ENCODE peak calls at places on chromosomes 4 and X, in five cellular contexts. N is neural progenitor cell, W is endodermal cell, H is astrocyte, M is fibroblast of lung. S is an unnamed sample.

GRCh38 chr4:6245246-6246169 is 24.1 kb upstream of the WFS1 start:
- DNase-seq in H (no peak), W (peak; percentile 90), M (no peak), N (peak; percentile 64), S (no peak)

GRCh38 chr4:38674206-38675144 is 10.5 kb downstream of the KLF3 start:
- DNase-seq in H (no peak), M (no peak), W (peak; percentile 64), N (peak; percentile 15), S (peak; percentile 49)

GRCh38 chrX:115696039-115696438 is 135.1 kb downstream of the PLS3 start:
- DNase-seq in H (no peak), M (no peak), N (no peak), W (peak; percentile 88), S (no peak)

GRCh38 chrX:29852767-29853166 is 362.6 kb upstream of the MAGEB2 start:
- DNase-seq in N (no peak), M (peak; percentile 48), H (peak; percentile 16), W (no peak), S (no peak)

GRCh38 chr4:26032142-26032541 is 118.1 kb downstream of the SMIM20 start:
- DNase-seq in H (peak; percentile 88), M (peak; percentile 36), N (no peak), W (no peak), S (no peak)

GRCh38 chrX:40878821-40879571 is 143.7 kb upstream of the MED14 start:
- DNase-seq in N (peak; percentile 13), M (no peak), W (peak; percentile 69), H (no peak), S (no peak)

GRCh38 chr4:41657561-41657960 is 91.0 kb downstream of the PHOX2B start:
- DNase-seq in H (no peak), N (no peak), M (peak; percentile 29), W (no peak), S (no peak)

GRCh38 chr4:126661194-126661593 is 971.6 kb upstream of the INTU start:
- DNase-seq in W (no peak), N (no peak), H (peak; percentile 41), M (no peak), S (no peak)

GRCh38 chrX:1778817-1779216 is 164.0 kb downstream of the ASMT start:
- DNase-seq in N (no peak), M (no peak), H (no peak), W (no peak), S (no peak)

GRCh38 chr4:121738780-121739547 is 26.0 kb downstream of the SMIM43 start:
- DNase-seq in M (peak; percentile 92), N (no peak), H (peak; percentile 76), W (no peak), S (no peak)

GRCh38 chr4:174274436-174274835 is 9.0 kb downstream of the FBXO8 start:
- DNase-seq in W (no peak), H (no peak), M (no peak), N (no peak), S (no peak)

GRCh38 chrX:111687305-111687704 is 6.3 kb downstream of the ALG13 start:
- DNase-seq in N (no peak), M (no peak), W (no peak), H (no peak), S (no peak)

GRCh38 chr4:26141101-26141830 is 179.5 kb upstream of the RBPJ start:
- DNase-seq in W (no peak), H (no peak), N (peak; percentile 47), M (peak; percentile 55), S (no peak)

GRCh38 chrX:6732101-6732500 is 197.2 kb upstream of the VCX3A start:
- DNase-seq in H (no peak), N (no peak), W (no peak), M (no peak), S (no peak)

GRCh38 chrX:120316587-120317283 is 5.5 kb upstream of the TMEM255A start:
- DNase-seq in M (no peak), W (no peak), H (peak; percentile 27), N (no peak), S (no peak)

GRCh38 chr4:138301536-138301935 is 59.4 kb upstream of the SLC7A11 start:
- DNase-seq in W (no peak), H (no peak), N (no peak), M (no peak), S (no peak)

GRCh38 chr4:74206088-74206826 is 48.3 kb downstream of the MTHFD2L start:
- DNase-seq in M (peak; percentile 42), N (no peak), W (no peak), H (peak; percentile 96), S (no peak)

GRCh38 chrX:44223150-44223549 is 120.3 kb downstream of the EFHC2 start:
- DNase-seq in M (peak; percentile 89), H (peak; percentile 76), N (no peak), W (no peak), S (peak; percentile 73)
- H3K9ac ChIP-seq in M (no peak overlapping the region), H (no peak overlapping the region), N (no peak overlapping the region), W (no peak overlapping the region), S (no peak overlapping the region)

GRCh38 chr4:107734120-107734519 is 14.1 kb upstream of the PAPSS1 start:
- DNase-seq in M (no peak), H (no peak), W (peak; percentile 83), N (peak; percentile 74), S (no peak)
- TF ChIP-seq CTCF in M (peak; percentile 13), H (peak; percentile 17), W (peak; percentile 77), N (peak; percentile 43), S (no peak)

GRCh38 chrX:153885208-153885787 is 675 bp downstream of the L1CAM start:
- DNase-seq in N (no peak), M (no peak), H (no peak), W (no peak), S (no peak)
- H3K4me3 ChIP-seq in N (peak overlapping the region; percentile 46), M (no peak overlapping the region), H (no peak overlapping the region), W (no peak overlapping the region), S (no peak overlapping the region)

GRCh38 chr4:189202182-189202868 is 738.3 kb upstream of the FRG1 start:
- DNase-seq in M (peak; percentile 93), H (peak; percentile 5), N (peak; percentile 79), W (peak; percentile 78), S (peak; percentile 32)

GRCh38 chr4:189200346-189200745 is 740.3 kb upstream of the FRG1 start:
- DNase-seq in N (no peak), W (no peak), H (no peak), M (peak; percentile 3), S (no peak)

GRCh38 chr4:189206953-189207352 is 733.7 kb upstream of the FRG1 start:
- DNase-seq in N (no peak), M (peak; percentile 11), W (no peak), H (no peak), S (no peak)

GRCh38 chr4:189204616-189205015 is 736.1 kb upstream of the FRG1 start:
- DNase-seq in N (no peak), W (no peak), M (no peak), H (no peak), S (no peak)

GRCh38 chr4:189202869-189203271 is 737.8 kb upstream of the FRG1 start:
- DNase-seq in W (no peak), H (peak; percentile 8), N (no peak), M (peak; percentile 73), S (no peak)
- H3K9ac ChIP-seq in W (no peak overlapping the region), H (peak overlapping the region; percentile 26), N (no peak overlapping the region), M (no peak overlapping the region), S (no peak overlapping the region)

GRCh38 chrX:75989806-75990590 is 182.9 kb upstream of the PBDC1 start:
- DNase-seq in H (no peak), M (no peak), W (no peak), N (peak; percentile 57), S (no peak)
- TF ChIP-seq CTCF in H (no peak), M (no peak), W (no peak), N (no peak), S (no peak)

S was measured in colonic mucosa.